ENCODE peak calls at places on chromosomes 3 and 15, in seven cellular contexts. One of them, this sample, is unnamed.

GRCh38 chr15:81184188-81184587 is 12.5 kb upstream of the IL16 start:
- DNase-seq in RWPE1: no peak
- DNase-seq in heart left ventricle: peak
- DNase-seq in aorta: no peak
- DNase-seq in AG04450: no peak
- DNase-seq in neural crest cell: no peak
- DNase-seq in T-helper 9 cell: no peak
- DNase-seq in this sample: peak

GRCh38 chr3:141246224-141246957 is 14.8 kb downstream of the PXYLP1 start:
- DNase-seq in heart left ventricle: no peak
- DNase-seq in aorta: no peak
- DNase-seq in T-helper 9 cell: no peak
- DNase-seq in RWPE1: no peak
- DNase-seq in AG04450: no peak
- DNase-seq in neural crest cell: no peak
- DNase-seq in this sample: no peak

GRCh38 chr15:72242775-72243370 is 11.9 kb upstream of the PKM start:
- DNase-seq in AG04450: no peak
- DNase-seq in heart left ventricle: no peak
- DNase-seq in neural crest cell: no peak
- DNase-seq in T-helper 9 cell: no peak
- DNase-seq in RWPE1: no peak
- DNase-seq in aorta: no peak
- DNase-seq in this sample: no peak

GRCh38 chr3:141275032-141275422 is 43.4 kb downstream of the PXYLP1 start:
- DNase-seq in T-helper 9 cell: no peak
- DNase-seq in AG04450: no peak
- DNase-seq in aorta: no peak
- DNase-seq in neural crest cell: no peak
- DNase-seq in heart left ventricle: no peak
- DNase-seq in RWPE1: peak
- DNase-seq in this sample: peak

GRCh38 chr3:72041531-72041930 is 256.6 kb upstream of the PROK2 start:
- DNase-seq in AG04450: no peak
- DNase-seq in heart left ventricle: no peak
- DNase-seq in aorta: no peak
- DNase-seq in RWPE1: no peak
- DNase-seq in T-helper 9 cell: no peak
- DNase-seq in neural crest cell: no peak
- DNase-seq in this sample: peak

GRCh38 chr15:67917037-67917436 is 77.2 kb upstream of the RNU6-1 start:
- DNase-seq in AG04450: no peak
- DNase-seq in aorta: peak
- DNase-seq in neural crest cell: no peak
- DNase-seq in RWPE1: no peak
- DNase-seq in heart left ventricle: peak
- DNase-seq in T-helper 9 cell: no peak
- DNase-seq in this sample: no peak

GRCh38 chr3:158217992-158218391 is 108.1 kb downstream of the RSRC1 start:
- DNase-seq in T-helper 9 cell: no peak
- DNase-seq in aorta: no peak
- DNase-seq in AG04450: no peak
- DNase-seq in neural crest cell: no peak
- DNase-seq in RWPE1: no peak
- DNase-seq in heart left ventricle: no peak
- DNase-seq in this sample: no peak

GRCh38 chr3:143311096-143311495 is 191.5 kb downstream of the CHST2 start:
- DNase-seq in AG04450: no peak
- DNase-seq in aorta: no peak
- DNase-seq in T-helper 9 cell: no peak
- DNase-seq in heart left ventricle: no peak
- DNase-seq in neural crest cell: no peak
- DNase-seq in RWPE1: no peak
- DNase-seq in this sample: peak

GRCh38 chr3:115814778-115815380 is 191.6 kb downstream of the GAP43 start:
- DNase-seq in RWPE1: peak
- DNase-seq in aorta: peak
- DNase-seq in heart left ventricle: peak
- DNase-seq in AG04450: no peak
- DNase-seq in neural crest cell: peak
- DNase-seq in T-helper 9 cell: peak
- DNase-seq in this sample: peak

GRCh38 chr15:71748327-71748726 is 62.0 kb upstream of the NR2E3 start:
- DNase-seq in neural crest cell: no peak
- DNase-seq in AG04450: no peak
- DNase-seq in RWPE1: peak
- DNase-seq in T-helper 9 cell: no peak
- DNase-seq in heart left ventricle: no peak
- DNase-seq in aorta: no peak
- DNase-seq in this sample: peak

GRCh38 chr3:30638685-30639412 is 32.4 kb downstream of the TGFBR2 start:
- DNase-seq in neural crest cell: no peak
- DNase-seq in T-helper 9 cell: no peak
- DNase-seq in aorta: no peak
- DNase-seq in AG04450: no peak
- DNase-seq in RWPE1: no peak
- DNase-seq in heart left ventricle: peak
- DNase-seq in this sample: peak

GRCh38 chr3:56389213-56389830 is 78.9 kb downstream of the ERC2 start:
- DNase-seq in T-helper 9 cell: no peak
- DNase-seq in AG04450: no peak
- DNase-seq in neural crest cell: no peak
- DNase-seq in aorta: no peak
- DNase-seq in heart left ventricle: no peak
- DNase-seq in RWPE1: no peak
- DNase-seq in this sample: no peak

GRCh38 chr3:146491303-146491702 is 21.9 kb upstream of the PLSCR2 start:
- DNase-seq in heart left ventricle: no peak
- DNase-seq in RWPE1: peak
- DNase-seq in neural crest cell: no peak
- DNase-seq in aorta: no peak
- DNase-seq in AG04450: no peak
- DNase-seq in T-helper 9 cell: no peak
- DNase-seq in this sample: peak

GRCh38 chr15:70575251-70576227 is 187.8 kb downstream of the UACA start:
- DNase-seq in neural crest cell: no peak
- DNase-seq in AG04450: no peak
- DNase-seq in T-helper 9 cell: no peak
- DNase-seq in heart left ventricle: no peak
- DNase-seq in aorta: no peak
- DNase-seq in RWPE1: no peak
- DNase-seq in this sample: peak

GRCh38 chr3:84141571-84141970 is 817.2 kb upstream of the CADM2 start:
- DNase-seq in T-helper 9 cell: no peak
- DNase-seq in heart left ventricle: no peak
- DNase-seq in neural crest cell: no peak
- DNase-seq in aorta: no peak
- DNase-seq in RWPE1: no peak
- DNase-seq in AG04450: no peak
- DNase-seq in this sample: no peak

This sample was measured in fibroblast of mammary gland.